ENCODE peak calls at places on chromosomes 4 and X, in six cellular contexts. I, Y, G, F, N and L are unnamed samples.

GRCh38 chrX:115642895-115643530 is 82.0 kb downstream of the PLS3 start:
- DNase-seq in I (peak), Y (peak), G (peak), F (peak), N (peak), L (peak)

GRCh38 chr4:12729384-12729783 is 754.8 kb downstream of the RAB28 start:
- DNase-seq in I (no peak), Y (no peak), G (peak), F (peak), N (no peak), L (peak)

GRCh38 chrX:126137899-126138298 is 28.2 kb downstream of the DCAF12L2 start:
- DNase-seq in I (peak), Y (no peak), G (no peak), F (no peak), N (no peak), L (peak)

GRCh38 chrX:140866446-140866845 is 135.9 kb upstream of the SPANXB1 start:
- DNase-seq in I (no peak), Y (no peak), G (no peak), F (peak), N (no peak), L (no peak)

GRCh38 chrX:130869239-130869638 is 33.8 kb downstream of the ENOX2 start:
- DNase-seq in I (no peak), Y (no peak), G (no peak), F (peak), N (no peak), L (no peak)

GRCh38 chr4:128341634-128342033 is 54.0 kb upstream of the PGRMC2 start:
- DNase-seq in I (no peak), Y (no peak), G (no peak), F (no peak), N (no peak), L (no peak)

GRCh38 chrX:63784346-63784901 is 590 bp downstream of the ARHGEF9 start:
- DNase-seq in I (no peak), Y (no peak), G (no peak), F (no peak), N (peak), L (peak)

GRCh38 chr4:4690854-4691253 is 149.0 kb upstream of the STX18 start:
- DNase-seq in I (no peak), Y (no peak), G (no peak), F (no peak), N (no peak), L (no peak)

GRCh38 chrX:136689441-136689840 is 41.5 kb downstream of the CD40LG start:
- DNase-seq in I (peak), Y (no peak), G (peak), F (no peak), N (no peak), L (peak)

GRCh38 chr4:64617813-64618212 is 208.6 kb upstream of the TECRL start:
- DNase-seq in I (no peak), Y (peak), G (peak), F (no peak), N (no peak), L (peak)

GRCh38 chr4:78567502-78568075 is 16.0 kb downstream of the ANXA3 start:
- DNase-seq in I (no peak), Y (no peak), G (no peak), F (no peak), N (no peak), L (peak)

GRCh38 chr4:1809754-1810502 is 16.8 kb downstream of the FGFR3 start:
- DNase-seq in I (peak), Y (peak), G (peak), F (peak), N (no peak), L (peak)

GRCh38 chr4:80215449-80216052 is 18.2 kb downstream of the PRDM8 start:
- DNase-seq in I (no peak), Y (peak), G (peak), F (peak), N (peak), L (peak)

GRCh38 chrX:11665144-11666040 is at the start of gene ARHGAP6:
- DNase-seq in I (peak), Y (no peak), G (peak), F (peak), N (no peak), L (peak)

GRCh38 chr4:185566425-185566824 is 31.1 kb upstream of the PDLIM3 start:
- DNase-seq in I (no peak), Y (no peak), G (no peak), F (no peak), N (no peak), L (peak)

GRCh38 chrX:97637289-97637688 is 753.6 kb downstream of the RPA4 start:
- DNase-seq in I (no peak), Y (no peak), G (no peak), F (no peak), N (no peak), L (no peak)

GRCh38 chr4:117983541-117984451 is 50.5 kb upstream of the NDST3 start:
- DNase-seq in I (no peak), Y (no peak), G (peak), F (peak), N (no peak), L (no peak)